ENCODE peak calls at places on chromosomes 16 and 17, in eight cellular contexts. Z, A, P, S, F, H, J and W are unnamed samples.

GRCh38 chr17:46832945-46833839 is 14.7 kb upstream of the WNT3 start:
- DNase-seq in H (no peak), S (no peak), J (peak; percentile 57), F (no peak), A (no peak), P (no peak), Z (no peak), W (no peak)

GRCh38 chr16:6644916-6645315 is 687.7 kb upstream of the RBFOX1 start:
- DNase-seq in J (no peak), F (no peak), H (no peak), Z (no peak), S (no peak), A (no peak), P (no peak), W (no peak)

GRCh38 chr16:12260647-12261262 is 284.2 kb downstream of the SNX29 start:
- DNase-seq in S (no peak), Z (no peak), J (peak; percentile 94), H (no peak), F (no peak), A (peak; percentile 64), P (peak; percentile 56), W (no peak)

GRCh38 chr17:9274119-9274445 is 252.8 kb downstream of the NTN1 start:
- DNase-seq in F (no peak), J (no peak), P (no peak), Z (no peak), S (no peak), H (no peak), A (no peak), W (no peak)

GRCh38 chr17:77375526-77375916 is 234.8 kb downstream of the SEC14L1 start:
- DNase-seq in S (no peak), A (no peak), H (no peak), Z (peak; percentile 72), P (no peak), J (no peak), F (no peak), W (no peak)

GRCh38 chr16:2751577-2752034 is 832 bp upstream of the SRRM2 start:
- DNase-seq in Z (peak; percentile 55), J (peak; percentile 83), P (peak; percentile 64), H (no peak), S (no peak), A (peak; percentile 82), F (peak; percentile 33), W (no peak)

GRCh38 chr17:38636054-38636453 is 30.3 kb upstream of the SRCIN1 start:
- DNase-seq in P (no peak), H (no peak), F (no peak), S (no peak), J (no peak), Z (no peak), A (no peak), W (no peak)

GRCh38 chr16:47136101-47136820 is 7.5 kb downstream of the NETO2 start:
- DNase-seq in J (peak; percentile 13), Z (no peak), H (no peak), P (no peak), S (no peak), A (no peak), F (no peak), W (no peak)

GRCh38 chr16:28867241-28867640 is 3.6 kb downstream of the SH2B1 start:
- DNase-seq in P (no peak), F (no peak), Z (no peak), A (no peak), J (no peak), S (no peak), H (no peak), W (no peak)

GRCh38 chr17:9021985-9022552 is 759 bp downstream of the NTN1 start:
- DNase-seq in S (no peak), Z (peak; percentile 68), J (no peak), H (no peak), F (no peak), P (peak; percentile 26), A (no peak), W (no peak)

GRCh38 chr17:27631409-27631755 is 394 bp downstream of the LGALS9 start:
- DNase-seq in H (no peak), F (no peak), P (no peak), Z (no peak), S (no peak), A (no peak), J (no peak), W (no peak)

GRCh38 chr16:14109077-14109775 is 38.1 kb downstream of the MRTFB start:
- DNase-seq in P (no peak), Z (no peak), J (no peak), H (no peak), S (no peak), F (no peak), A (no peak), W (no peak)

GRCh38 chr17:67531291-67531690 is 154.2 kb downstream of the PITPNC1 start:
- DNase-seq in F (peak; percentile 40), A (no peak), S (no peak), Z (peak; percentile 78), J (no peak), P (no peak), H (no peak), W (no peak)

GRCh38 chr17:57946798-57947358 is 8.3 kb downstream of the CUEDC1 start:
- DNase-seq in Z (peak; percentile 78), P (peak; percentile 49), H (peak; percentile 73), F (peak; percentile 67), S (no peak), A (peak; percentile 83), J (peak; percentile 80), W (no peak)

GRCh38 chr16:67244387-67245188 is 2.7 kb downstream of the FHOD1 start:
- DNase-seq in F (peak; percentile 76), Z (peak; percentile 83), A (peak; percentile 80), S (no peak), H (peak; percentile 78), P (no peak), J (no peak), W (peak; percentile 47)

GRCh38 chr17:5745091-5745820 is 160.9 kb upstream of the NLRP1 start:
- DNase-seq in Z (no peak), A (no peak), H (no peak), F (no peak), P (no peak), S (peak; percentile 53), J (no peak), W (no peak)

GRCh38 chr17:19791918-19792317 is 43.8 kb upstream of the ALDH3A1 start:
- DNase-seq in S (no peak), P (no peak), J (no peak), F (no peak), H (no peak), A (no peak), Z (no peak), W (no peak)

GRCh38 chr16:76565542-76565941 is 288.3 kb downstream of the CNTNAP4 start:
- DNase-seq in A (no peak), J (no peak), S (no peak), F (no peak), Z (no peak), P (no peak), H (no peak), W (no peak)

GRCh38 chr16:27369806-27370205 is 32.2 kb upstream of the IL21R start:
- DNase-seq in A (no peak), S (no peak), J (peak; percentile 43), F (no peak), Z (no peak), P (no peak), H (no peak), W (no peak)

DNA sequence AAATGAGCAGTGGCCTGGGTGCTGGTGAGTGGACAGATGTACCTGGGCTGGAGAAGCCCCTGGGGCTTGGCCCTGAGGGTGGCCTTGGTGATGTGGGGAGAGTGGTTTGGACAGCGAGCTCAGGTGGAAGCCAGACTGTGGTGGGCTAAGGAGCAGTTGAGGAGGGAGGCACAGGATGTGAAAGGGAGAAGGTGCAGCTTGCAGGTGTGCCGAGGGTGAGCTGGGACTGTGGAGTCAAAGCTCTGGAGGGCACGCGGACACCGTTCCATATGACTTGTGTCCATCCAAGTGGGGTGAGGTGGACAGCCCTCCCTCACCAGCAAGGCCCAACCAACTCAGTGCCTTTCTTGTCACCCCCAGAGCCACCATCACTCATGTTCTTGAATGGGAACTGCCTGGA is 170.8 kb upstream of the ZNF267 start:
- DNase-seq in P (no peak), F (no peak), S (no peak), Z (no peak), A (no peak), J (no peak), H (no peak), W (no peak)
- TF ChIP-seq EP300 in P (no peak), F (no peak), S (no peak), Z (no peak), A (no peak), J (no peak), H (no peak), W (no peak)

GRCh38 chr16:30369938-30370443 is 303 bp downstream of the TBC1D10B start:
- DNase-seq in P (no peak), Z (no peak), F (no peak), A (no peak), J (no peak), H (no peak), S (no peak), W (no peak)
- TF ChIP-seq POLR2A in P (peak; percentile 65), Z (no peak), F (no peak), A (peak; percentile 41), J (peak; percentile 29), H (peak; percentile 80), S (peak; percentile 52), W (no peak)

GRCh38 chr17:74773871-74774286 is 2.3 kb downstream of the NAT9 start:
- DNase-seq in A (no peak), J (peak; percentile 92), H (no peak), S (no peak), F (no peak), P (no peak), Z (no peak), W (no peak)
- TF ChIP-seq EP300 in A (no peak), J (peak; percentile 30), H (no peak), S (no peak), F (no peak), P (no peak), Z (no peak), W (no peak)

DNA sequence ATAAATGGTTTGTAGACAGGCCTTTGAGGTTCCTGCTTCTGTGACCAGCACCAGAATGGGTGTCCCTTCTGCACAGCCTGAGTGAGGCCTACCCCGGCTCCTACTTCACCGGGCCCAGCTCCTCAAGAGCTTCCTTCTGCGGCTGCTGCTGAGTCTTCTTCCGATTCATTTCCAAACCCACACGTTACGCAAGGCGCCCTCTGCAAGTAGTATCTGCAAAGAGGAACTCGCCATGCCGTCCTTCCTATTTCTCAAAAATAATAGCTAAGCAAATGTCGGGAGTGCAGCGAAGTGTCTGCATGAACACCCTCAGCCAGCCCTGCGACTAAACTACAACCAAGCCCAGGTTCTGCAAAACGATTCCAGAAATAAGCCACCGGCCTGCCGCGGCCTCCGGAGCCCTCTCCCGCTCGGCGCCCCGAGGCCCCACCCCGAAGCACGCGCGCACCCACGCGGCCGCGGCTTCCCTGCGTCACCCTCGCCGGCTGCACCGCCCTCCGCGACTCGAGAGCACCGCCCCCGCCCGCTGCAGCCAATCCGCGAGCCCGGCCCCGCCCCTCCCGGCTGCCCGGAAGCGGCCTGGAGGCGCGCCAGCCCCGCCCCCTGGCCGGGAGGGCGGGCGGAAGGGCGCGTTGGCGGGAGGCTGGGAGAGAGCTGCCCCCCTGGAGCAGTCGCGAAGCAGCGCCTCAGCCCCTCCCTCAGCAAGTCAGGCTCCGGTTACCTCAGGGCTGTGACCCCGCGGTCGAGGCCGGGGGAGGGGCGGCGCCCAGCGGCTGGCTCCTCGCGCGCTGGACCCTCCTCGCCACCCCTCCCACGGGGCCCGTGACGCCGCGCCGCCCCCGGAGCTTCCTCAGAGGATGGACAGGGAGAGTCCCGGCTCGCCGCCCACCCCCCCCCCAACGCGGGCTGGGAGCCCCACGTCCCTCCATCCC is 8.3 kb downstream of the MNT start:
- DNase-seq in P (peak; percentile 97), Z (peak; percentile 98), H (peak; percentile 60), F (peak; percentile 97), A (peak; percentile 93), J (peak; percentile 81), S (peak; percentile 99), W (peak; percentile 92)
- TF ChIP-seq POLR2A in P (peak; percentile 79), Z (peak; percentile 26), H (peak; percentile 79), F (peak; percentile 72), A (peak; percentile 38), J (peak; percentile 64), S (peak; percentile 66), W (peak; percentile 49)